ENCODE peak calls at places on chromosomes 7 and 10, in six cellular contexts. One of them, this sample, is unnamed.

GRCh38 chr7:141676618-141677017 is 25.3 kb downstream of the DENND11 start:
- DNase-seq in choroid plexus epithelial cell: peak; percentile 40
- DNase-seq in cardiac muscle cell: no peak
- DNase-seq in endothelial cell of umbilical vein: no peak
- DNase-seq in gastrocnemius medialis: no peak
- DNase-seq in heart left ventricle: no peak
- DNase-seq in this sample: no peak

GRCh38 chr10:66980276-66980675 is 54.4 kb downstream of the LRRTM3 start:
- DNase-seq in choroid plexus epithelial cell: no peak
- DNase-seq in cardiac muscle cell: no peak
- DNase-seq in endothelial cell of umbilical vein: no peak
- DNase-seq in gastrocnemius medialis: no peak
- DNase-seq in heart left ventricle: no peak
- DNase-seq in this sample: no peak

GRCh38 chr7:78635394-78635793 is 818.1 kb downstream of the MAGI2 start:
- DNase-seq in choroid plexus epithelial cell: no peak
- DNase-seq in cardiac muscle cell: no peak
- DNase-seq in endothelial cell of umbilical vein: no peak
- DNase-seq in gastrocnemius medialis: no peak
- DNase-seq in heart left ventricle: no peak
- DNase-seq in this sample: no peak

GRCh38 chr10:500876-501275 is 188.6 kb downstream of the DIP2C start:
- DNase-seq in choroid plexus epithelial cell: peak; percentile 56
- DNase-seq in cardiac muscle cell: no peak
- DNase-seq in endothelial cell of umbilical vein: peak; percentile 77
- DNase-seq in gastrocnemius medialis: peak; percentile 5
- DNase-seq in heart left ventricle: peak; percentile 12
- DNase-seq in this sample: peak; percentile 29

GRCh38 chr10:24858244-24858907 is 94.0 kb downstream of the PRTFDC1 start:
- DNase-seq in choroid plexus epithelial cell: peak; percentile 51
- DNase-seq in cardiac muscle cell: peak; percentile 48
- DNase-seq in endothelial cell of umbilical vein: peak; percentile 69
- DNase-seq in gastrocnemius medialis: no peak
- DNase-seq in heart left ventricle: peak; percentile 10
- DNase-seq in this sample: peak; percentile 36

GRCh38 chr10:8563478-8563877 is 509.0 kb downstream of the GATA3 start:
- DNase-seq in choroid plexus epithelial cell: no peak
- DNase-seq in cardiac muscle cell: no peak
- DNase-seq in endothelial cell of umbilical vein: no peak
- DNase-seq in gastrocnemius medialis: no peak
- DNase-seq in heart left ventricle: no peak
- DNase-seq in this sample: no peak

GRCh38 chr7:44224951-44225565 is 24.3 kb downstream of the YKT6 start:
- DNase-seq in choroid plexus epithelial cell: no peak
- DNase-seq in cardiac muscle cell: no peak
- DNase-seq in endothelial cell of umbilical vein: no peak
- DNase-seq in gastrocnemius medialis: no peak
- DNase-seq in heart left ventricle: no peak
- DNase-seq in this sample: no peak

GRCh38 chr10:851891-852290 is 79.6 kb downstream of the LARP4B start:
- DNase-seq in choroid plexus epithelial cell: no peak
- DNase-seq in cardiac muscle cell: no peak
- DNase-seq in endothelial cell of umbilical vein: no peak
- DNase-seq in gastrocnemius medialis: no peak
- DNase-seq in heart left ventricle: no peak
- DNase-seq in this sample: no peak

GRCh38 chr10:70374775-70375614 is 7.4 kb downstream of the LRRC20 start:
- DNase-seq in choroid plexus epithelial cell: peak; percentile 66
- DNase-seq in cardiac muscle cell: no peak
- DNase-seq in endothelial cell of umbilical vein: peak; percentile 20
- DNase-seq in gastrocnemius medialis: no peak
- DNase-seq in heart left ventricle: no peak
- DNase-seq in this sample: peak; percentile 28

GRCh38 chr7:97130417-97131139 is 13.1 kb downstream of the SDHAF3 start:
- DNase-seq in choroid plexus epithelial cell: peak; percentile 33
- DNase-seq in cardiac muscle cell: no peak
- DNase-seq in endothelial cell of umbilical vein: no peak
- DNase-seq in gastrocnemius medialis: no peak
- DNase-seq in heart left ventricle: no peak
- DNase-seq in this sample: no peak

GRCh38 chr10:64397125-64397524 is 875.9 kb downstream of the REEP3 start:
- DNase-seq in choroid plexus epithelial cell: no peak
- DNase-seq in cardiac muscle cell: no peak
- DNase-seq in endothelial cell of umbilical vein: no peak
- DNase-seq in gastrocnemius medialis: no peak
- DNase-seq in heart left ventricle: no peak
- DNase-seq in this sample: no peak

GRCh38 chr7:151134743-151135524 is 32.6 kb downstream of the GBX1 start:
- DNase-seq in choroid plexus epithelial cell: no peak
- DNase-seq in cardiac muscle cell: no peak
- DNase-seq in endothelial cell of umbilical vein: no peak
- DNase-seq in gastrocnemius medialis: peak; percentile 24
- DNase-seq in heart left ventricle: no peak
- DNase-seq in this sample: no peak

GRCh38 chr10:126421745-126422144 is 33.5 kb upstream of the ADAM12 start:
- DNase-seq in choroid plexus epithelial cell: peak; percentile 98
- DNase-seq in cardiac muscle cell: no peak
- DNase-seq in endothelial cell of umbilical vein: no peak
- DNase-seq in gastrocnemius medialis: no peak
- DNase-seq in heart left ventricle: no peak
- DNase-seq in this sample: peak; percentile 78

GRCh38 chr10:2980791-2981360 is 86.5 kb upstream of the PFKP start:
- DNase-seq in choroid plexus epithelial cell: peak; percentile 30
- DNase-seq in cardiac muscle cell: no peak
- DNase-seq in endothelial cell of umbilical vein: no peak
- DNase-seq in gastrocnemius medialis: no peak
- DNase-seq in heart left ventricle: no peak
- DNase-seq in this sample: peak; percentile 39

GRCh38 chr10:29957887-29958330 is 101.5 kb downstream of the JCAD start:
- DNase-seq in choroid plexus epithelial cell: peak; percentile 74
- DNase-seq in cardiac muscle cell: no peak
- DNase-seq in endothelial cell of umbilical vein: no peak
- DNase-seq in gastrocnemius medialis: peak; percentile 77
- DNase-seq in heart left ventricle: peak; percentile 16
- DNase-seq in this sample: no peak

GRCh38 chr10:103491729-103492364 is 1.7 kb upstream of the NEURL1 start:
- DNase-seq in choroid plexus epithelial cell: peak; percentile 96
- DNase-seq in cardiac muscle cell: no peak
- DNase-seq in endothelial cell of umbilical vein: peak; percentile 38
- DNase-seq in gastrocnemius medialis: no peak
- DNase-seq in heart left ventricle: peak; percentile 22
- DNase-seq in this sample: peak; percentile 97

GRCh38 chr7:77731716-77732115 is 35.5 kb downstream of the RSBN1L start:
- DNase-seq in choroid plexus epithelial cell: no peak
- DNase-seq in cardiac muscle cell: no peak
- DNase-seq in endothelial cell of umbilical vein: no peak
- DNase-seq in gastrocnemius medialis: no peak
- DNase-seq in heart left ventricle: no peak
- DNase-seq in this sample: no peak

GRCh38 chr7:108598153-108598552 is 28.5 kb downstream of the DNAJB9 start:
- DNase-seq in choroid plexus epithelial cell: no peak
- DNase-seq in cardiac muscle cell: no peak
- DNase-seq in endothelial cell of umbilical vein: no peak
- DNase-seq in gastrocnemius medialis: no peak
- DNase-seq in heart left ventricle: no peak
- DNase-seq in this sample: no peak

GRCh38 chr7:69883399-69883821 is 285.1 kb downstream of the AUTS2 start:
- DNase-seq in choroid plexus epithelial cell: no peak
- DNase-seq in cardiac muscle cell: no peak
- DNase-seq in endothelial cell of umbilical vein: no peak
- DNase-seq in gastrocnemius medialis: no peak
- DNase-seq in heart left ventricle: no peak
- DNase-seq in this sample: no peak

DNA sequence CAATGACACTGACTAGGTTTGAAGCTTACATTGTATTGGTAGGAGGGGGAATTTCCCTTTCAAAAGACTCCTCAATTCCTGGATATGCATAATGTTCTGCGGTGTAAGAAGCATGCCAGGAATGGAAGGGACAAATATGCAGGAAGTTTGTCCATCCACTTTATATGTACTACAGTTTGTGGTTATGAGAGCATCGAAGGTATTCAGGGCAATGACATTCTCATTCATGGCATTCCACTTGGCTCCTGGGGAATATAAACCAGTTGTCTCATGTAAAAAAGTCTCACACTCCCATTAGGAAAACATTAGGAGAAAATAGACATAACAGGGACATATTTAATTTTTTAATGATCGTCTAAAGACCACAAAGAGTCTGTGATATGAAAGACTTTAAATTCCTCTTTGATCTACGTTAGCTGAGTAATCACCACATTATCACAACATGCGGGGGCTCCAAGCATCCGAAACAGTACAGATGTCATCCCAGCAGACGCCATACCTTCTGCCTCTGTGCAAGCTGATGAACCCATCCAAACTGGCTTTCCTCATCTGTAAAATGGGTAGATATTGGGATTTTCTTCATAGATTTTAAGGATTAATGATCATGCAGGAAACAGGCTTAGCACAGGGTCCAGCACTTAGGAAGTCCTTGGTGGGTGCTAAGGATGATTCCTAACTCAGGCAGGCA is 675.3 kb downstream of the INHBA start:
- DNase-seq in choroid plexus epithelial cell: peak; percentile 96
- DNase-seq in cardiac muscle cell: no peak
- DNase-seq in endothelial cell of umbilical vein: no peak
- DNase-seq in gastrocnemius medialis: no peak
- DNase-seq in heart left ventricle: no peak
- DNase-seq in this sample: peak; percentile 94
- TF ChIP-seq CTCF in choroid plexus epithelial cell: no peak
- TF ChIP-seq CTCF in cardiac muscle cell: no peak
- TF ChIP-seq CTCF in endothelial cell of umbilical vein: no peak
- TF ChIP-seq CTCF in gastrocnemius medialis: no peak
- TF ChIP-seq CTCF in heart left ventricle: no peak
- TF ChIP-seq CTCF in this sample: no peak

GRCh38 chr10:35167342-35167741 is 40.7 kb downstream of the CREM start:
- DNase-seq in choroid plexus epithelial cell: no peak
- DNase-seq in cardiac muscle cell: no peak
- DNase-seq in endothelial cell of umbilical vein: no peak
- DNase-seq in gastrocnemius medialis: no peak
- DNase-seq in heart left ventricle: no peak
- DNase-seq in this sample: no peak

GRCh38 chr10:35166607-35167006 is 40.0 kb downstream of the CREM start:
- DNase-seq in choroid plexus epithelial cell: no peak
- DNase-seq in cardiac muscle cell: no peak
- DNase-seq in endothelial cell of umbilical vein: no peak
- DNase-seq in gastrocnemius medialis: no peak
- DNase-seq in heart left ventricle: no peak
- DNase-seq in this sample: no peak

GRCh38 chr10:35178305-35178704 is 51.7 kb downstream of the CREM start:
- DNase-seq in choroid plexus epithelial cell: no peak
- DNase-seq in cardiac muscle cell: no peak
- DNase-seq in endothelial cell of umbilical vein: no peak
- DNase-seq in gastrocnemius medialis: no peak
- DNase-seq in heart left ventricle: no peak
- DNase-seq in this sample: no peak

DNA sequence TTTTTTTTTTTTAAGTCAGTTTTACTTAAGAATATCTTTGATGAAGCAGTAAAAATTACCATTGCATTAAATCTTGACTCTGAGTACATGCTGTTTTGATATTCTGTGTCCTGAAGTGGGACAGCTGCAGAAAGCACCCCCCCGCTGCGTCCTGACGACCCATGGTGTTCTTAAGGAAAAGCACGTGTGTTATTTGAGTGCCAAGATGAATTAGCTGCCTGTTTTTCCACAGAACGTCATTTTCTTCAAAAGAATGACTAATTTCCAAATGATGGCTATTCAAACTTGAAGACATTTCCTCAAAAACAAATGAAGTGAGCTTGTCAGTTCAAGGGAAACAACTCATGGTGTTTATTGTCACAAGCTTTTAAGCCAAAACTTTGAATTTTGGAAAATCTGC is 45.9 kb downstream of the CREM start:
- DNase-seq in choroid plexus epithelial cell: peak; percentile 95
- DNase-seq in cardiac muscle cell: no peak
- DNase-seq in endothelial cell of umbilical vein: peak; percentile 98
- DNase-seq in gastrocnemius medialis: peak; percentile 24
- DNase-seq in heart left ventricle: no peak
- DNase-seq in this sample: peak; percentile 45
- H3K4me3 ChIP-seq in choroid plexus epithelial cell: no peak overlapping the region
- H3K4me3 ChIP-seq in cardiac muscle cell: no peak overlapping the region
- H3K4me3 ChIP-seq in endothelial cell of umbilical vein: no peak overlapping the region
- H3K4me3 ChIP-seq in gastrocnemius medialis: no peak overlapping the region
- H3K4me3 ChIP-seq in heart left ventricle: no peak overlapping the region
- H3K4me3 ChIP-seq in this sample: no peak overlapping the region

GRCh38 chr10:74976565-74976964 is 134.9 kb upstream of the SAMD8 start:
- DNase-seq in choroid plexus epithelial cell: no peak
- DNase-seq in cardiac muscle cell: no peak
- DNase-seq in endothelial cell of umbilical vein: no peak
- DNase-seq in gastrocnemius medialis: no peak
- DNase-seq in heart left ventricle: no peak
- DNase-seq in this sample: no peak
- TF ChIP-seq CTCF in choroid plexus epithelial cell: no peak
- TF ChIP-seq CTCF in cardiac muscle cell: no peak
- TF ChIP-seq CTCF in endothelial cell of umbilical vein: no peak
- TF ChIP-seq CTCF in gastrocnemius medialis: no peak
- TF ChIP-seq CTCF in heart left ventricle: no peak
- TF ChIP-seq CTCF in this sample: no peak

GRCh38 chr7:1228535-1229333 is 3.9 kb upstream of the UNCX start:
- DNase-seq in choroid plexus epithelial cell: no peak
- DNase-seq in cardiac muscle cell: peak; percentile 0
- DNase-seq in endothelial cell of umbilical vein: no peak
- DNase-seq in gastrocnemius medialis: no peak
- DNase-seq in heart left ventricle: no peak
- DNase-seq in this sample: no peak

GRCh38 chr7:1230411-1231213 is 2.1 kb upstream of the UNCX start:
- DNase-seq in choroid plexus epithelial cell: no peak
- DNase-seq in cardiac muscle cell: peak; percentile 57
- DNase-seq in endothelial cell of umbilical vein: no peak
- DNase-seq in gastrocnemius medialis: no peak
- DNase-seq in heart left ventricle: no peak
- DNase-seq in this sample: no peak

GRCh38 chr7:1229956-1230355 is 2.7 kb upstream of the UNCX start:
- DNase-seq in choroid plexus epithelial cell: no peak
- DNase-seq in cardiac muscle cell: peak; percentile 22
- DNase-seq in endothelial cell of umbilical vein: no peak
- DNase-seq in gastrocnemius medialis: no peak
- DNase-seq in heart left ventricle: no peak
- DNase-seq in this sample: no peak

GRCh38 chr7:1227814-1228534 is 4.7 kb upstream of the UNCX start:
- DNase-seq in choroid plexus epithelial cell: no peak
- DNase-seq in cardiac muscle cell: no peak
- DNase-seq in endothelial cell of umbilical vein: no peak
- DNase-seq in gastrocnemius medialis: no peak
- DNase-seq in heart left ventricle: no peak
- DNase-seq in this sample: no peak

DNA sequence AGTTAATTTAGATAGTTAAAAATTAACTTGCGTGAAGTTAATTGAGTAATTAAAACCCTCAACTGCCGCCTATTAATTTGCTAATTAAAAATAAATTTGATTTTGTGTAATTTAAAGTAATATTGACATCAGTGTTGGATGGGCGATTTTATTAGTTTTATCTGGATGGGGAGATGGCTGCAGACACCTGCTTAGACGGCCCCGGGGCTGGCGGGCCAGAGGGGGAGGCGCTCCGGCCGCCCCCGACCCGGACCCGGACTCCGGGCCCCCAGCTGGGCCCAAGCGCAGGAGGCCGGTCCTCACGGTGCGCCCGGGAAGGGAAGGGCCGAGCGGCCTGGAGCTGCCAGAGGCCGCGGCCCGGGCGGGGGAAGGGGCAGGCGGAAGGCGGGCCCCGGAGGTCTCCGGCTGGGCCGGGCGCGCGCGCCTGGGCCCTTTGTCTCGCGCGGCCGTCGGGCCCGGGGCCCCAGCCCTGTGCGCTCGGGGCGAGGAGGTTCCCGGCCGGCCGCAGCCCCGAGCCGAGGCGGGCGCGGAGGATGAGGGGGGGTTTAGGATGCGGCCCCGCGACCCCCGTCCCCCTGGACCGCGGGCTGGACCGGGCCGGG is 3.2 kb upstream of the UNCX start:
- DNase-seq in choroid plexus epithelial cell: no peak
- DNase-seq in cardiac muscle cell: peak; percentile 29
- DNase-seq in endothelial cell of umbilical vein: no peak
- DNase-seq in gastrocnemius medialis: no peak
- DNase-seq in heart left ventricle: no peak
- DNase-seq in this sample: no peak
- H3K4me3 ChIP-seq in choroid plexus epithelial cell: no peak overlapping the region
- H3K4me3 ChIP-seq in cardiac muscle cell: no peak overlapping the region
- H3K4me3 ChIP-seq in endothelial cell of umbilical vein: no peak overlapping the region
- H3K4me3 ChIP-seq in gastrocnemius medialis: no peak overlapping the region
- H3K4me3 ChIP-seq in heart left ventricle: no peak overlapping the region
- H3K4me3 ChIP-seq in this sample: no peak overlapping the region